ENCODE peak calls at places on chromosomes 12 and 14, in ten cellular contexts. One of them, this sample, is unnamed.

GRCh38 chr12:77510985-77511384 is 319.7 kb upstream of the NAV3 start:
- DNase-seq in CD4-positive, CD25-positive, alpha-beta regulatory T cell: no peak
- DNase-seq in activated CD8-positive, alpha-beta memory T cell treated with anti-CD3 and anti-CD28 coated beads for 4 hours: no peak
- DNase-seq in activated T-helper 1 cell treated with Interleukin-2 at 50 U/mL for 16 hours: no peak
- DNase-seq in natural killer cell treated with Interleukin-12 subunit alpha and Interleukin-12 subunit beta and Interleukin-15 and Interleukin-18, amount 100 ng/mL, for 72 hours: no peak
- DNase-seq in GM12892: no peak
- DNase-seq in keratinocyte: no peak
- DNase-seq in CD8-positive, alpha-beta memory T cell: no peak
- DNase-seq in effector memory CD8-positive, alpha-beta T cell: no peak
- DNase-seq in stimulated activated CD4-positive, alpha-beta T cell treated with anti-CD3 and anti-CD28 coated beads, Interleukin-1b, Interleukin-23, amount 100 ng/mL, for 1 hour: no peak
- DNase-seq in this sample: no peak

GRCh38 chr14:82192387-82192786 is 658.7 kb upstream of the SEL1L start:
- DNase-seq in activated T-helper 1 cell treated with Interleukin-2 at 50 U/mL for 16 hours: no peak
- DNase-seq in CD4-positive, CD25-positive, alpha-beta regulatory T cell: no peak
- DNase-seq in GM12892: no peak
- DNase-seq in keratinocyte: no peak
- DNase-seq in stimulated activated CD4-positive, alpha-beta T cell treated with anti-CD3 and anti-CD28 coated beads, Interleukin-1b, Interleukin-23, amount 100 ng/mL, for 1 hour: no peak
- DNase-seq in effector memory CD8-positive, alpha-beta T cell: no peak
- DNase-seq in CD8-positive, alpha-beta memory T cell: no peak
- DNase-seq in activated CD8-positive, alpha-beta memory T cell treated with anti-CD3 and anti-CD28 coated beads for 4 hours: no peak
- DNase-seq in natural killer cell treated with Interleukin-12 subunit alpha and Interleukin-12 subunit beta and Interleukin-15 and Interleukin-18, amount 100 ng/mL, for 72 hours: no peak
- DNase-seq in this sample: no peak

GRCh38 chr12:52423661-52424503 is 10.3 kb downstream of the KRT75 start:
- DNase-seq in GM12892: no peak
- DNase-seq in natural killer cell treated with Interleukin-12 subunit alpha and Interleukin-12 subunit beta and Interleukin-15 and Interleukin-18, amount 100 ng/mL, for 72 hours: no peak
- DNase-seq in activated T-helper 1 cell treated with Interleukin-2 at 50 U/mL for 16 hours: no peak
- DNase-seq in effector memory CD8-positive, alpha-beta T cell: no peak
- DNase-seq in activated CD8-positive, alpha-beta memory T cell treated with anti-CD3 and anti-CD28 coated beads for 4 hours: no peak
- DNase-seq in CD4-positive, CD25-positive, alpha-beta regulatory T cell: no peak
- DNase-seq in stimulated activated CD4-positive, alpha-beta T cell treated with anti-CD3 and anti-CD28 coated beads, Interleukin-1b, Interleukin-23, amount 100 ng/mL, for 1 hour: no peak
- DNase-seq in CD8-positive, alpha-beta memory T cell: no peak
- DNase-seq in keratinocyte: no peak
- DNase-seq in this sample: no peak

GRCh38 chr14:101222362-101223090 is 319.0 kb upstream of the RTL1 start:
- DNase-seq in GM12892: no peak
- DNase-seq in activated T-helper 1 cell treated with Interleukin-2 at 50 U/mL for 16 hours: no peak
- DNase-seq in natural killer cell treated with Interleukin-12 subunit alpha and Interleukin-12 subunit beta and Interleukin-15 and Interleukin-18, amount 100 ng/mL, for 72 hours: peak
- DNase-seq in activated CD8-positive, alpha-beta memory T cell treated with anti-CD3 and anti-CD28 coated beads for 4 hours: no peak
- DNase-seq in keratinocyte: no peak
- DNase-seq in effector memory CD8-positive, alpha-beta T cell: no peak
- DNase-seq in CD4-positive, CD25-positive, alpha-beta regulatory T cell: no peak
- DNase-seq in CD8-positive, alpha-beta memory T cell: no peak
- DNase-seq in stimulated activated CD4-positive, alpha-beta T cell treated with anti-CD3 and anti-CD28 coated beads, Interleukin-1b, Interleukin-23, amount 100 ng/mL, for 1 hour: no peak
- DNase-seq in this sample: no peak

GRCh38 chr12:22307811-22308210 is 26.7 kb downstream of the ST8SIA1 start:
- DNase-seq in activated CD8-positive, alpha-beta memory T cell treated with anti-CD3 and anti-CD28 coated beads for 4 hours: no peak
- DNase-seq in GM12892: no peak
- DNase-seq in stimulated activated CD4-positive, alpha-beta T cell treated with anti-CD3 and anti-CD28 coated beads, Interleukin-1b, Interleukin-23, amount 100 ng/mL, for 1 hour: no peak
- DNase-seq in keratinocyte: no peak
- DNase-seq in activated T-helper 1 cell treated with Interleukin-2 at 50 U/mL for 16 hours: no peak
- DNase-seq in natural killer cell treated with Interleukin-12 subunit alpha and Interleukin-12 subunit beta and Interleukin-15 and Interleukin-18, amount 100 ng/mL, for 72 hours: no peak
- DNase-seq in CD8-positive, alpha-beta memory T cell: no peak
- DNase-seq in effector memory CD8-positive, alpha-beta T cell: no peak
- DNase-seq in CD4-positive, CD25-positive, alpha-beta regulatory T cell: no peak
- DNase-seq in this sample: no peak

GRCh38 chr12:129379076-129379804 is 524.6 kb downstream of the TMEM132D start:
- DNase-seq in stimulated activated CD4-positive, alpha-beta T cell treated with anti-CD3 and anti-CD28 coated beads, Interleukin-1b, Interleukin-23, amount 100 ng/mL, for 1 hour: no peak
- DNase-seq in CD8-positive, alpha-beta memory T cell: no peak
- DNase-seq in effector memory CD8-positive, alpha-beta T cell: no peak
- DNase-seq in keratinocyte: no peak
- DNase-seq in activated T-helper 1 cell treated with Interleukin-2 at 50 U/mL for 16 hours: no peak
- DNase-seq in natural killer cell treated with Interleukin-12 subunit alpha and Interleukin-12 subunit beta and Interleukin-15 and Interleukin-18, amount 100 ng/mL, for 72 hours: no peak
- DNase-seq in CD4-positive, CD25-positive, alpha-beta regulatory T cell: no peak
- DNase-seq in GM12892: no peak
- DNase-seq in activated CD8-positive, alpha-beta memory T cell treated with anti-CD3 and anti-CD28 coated beads for 4 hours: no peak
- DNase-seq in this sample: no peak

GRCh38 chr14:53432378-53432802 is 279.3 kb upstream of the DDHD1 start:
- DNase-seq in activated T-helper 1 cell treated with Interleukin-2 at 50 U/mL for 16 hours: no peak
- DNase-seq in stimulated activated CD4-positive, alpha-beta T cell treated with anti-CD3 and anti-CD28 coated beads, Interleukin-1b, Interleukin-23, amount 100 ng/mL, for 1 hour: no peak
- DNase-seq in CD4-positive, CD25-positive, alpha-beta regulatory T cell: no peak
- DNase-seq in GM12892: peak
- DNase-seq in natural killer cell treated with Interleukin-12 subunit alpha and Interleukin-12 subunit beta and Interleukin-15 and Interleukin-18, amount 100 ng/mL, for 72 hours: no peak
- DNase-seq in effector memory CD8-positive, alpha-beta T cell: no peak
- DNase-seq in CD8-positive, alpha-beta memory T cell: no peak
- DNase-seq in activated CD8-positive, alpha-beta memory T cell treated with anti-CD3 and anti-CD28 coated beads for 4 hours: no peak
- DNase-seq in keratinocyte: no peak
- DNase-seq in this sample: peak

GRCh38 chr12:89384050-89384749 is 31.9 kb upstream of the DUSP6 start:
- DNase-seq in keratinocyte: no peak
- DNase-seq in effector memory CD8-positive, alpha-beta T cell: no peak
- DNase-seq in stimulated activated CD4-positive, alpha-beta T cell treated with anti-CD3 and anti-CD28 coated beads, Interleukin-1b, Interleukin-23, amount 100 ng/mL, for 1 hour: no peak
- DNase-seq in activated CD8-positive, alpha-beta memory T cell treated with anti-CD3 and anti-CD28 coated beads for 4 hours: no peak
- DNase-seq in natural killer cell treated with Interleukin-12 subunit alpha and Interleukin-12 subunit beta and Interleukin-15 and Interleukin-18, amount 100 ng/mL, for 72 hours: no peak
- DNase-seq in activated T-helper 1 cell treated with Interleukin-2 at 50 U/mL for 16 hours: no peak
- DNase-seq in CD8-positive, alpha-beta memory T cell: no peak
- DNase-seq in GM12892: no peak
- DNase-seq in CD4-positive, CD25-positive, alpha-beta regulatory T cell: no peak
- DNase-seq in this sample: no peak

GRCh38 chr12:27866382-27867101 is 86.5 kb upstream of the MANSC4 start:
- DNase-seq in keratinocyte: no peak
- DNase-seq in natural killer cell treated with Interleukin-12 subunit alpha and Interleukin-12 subunit beta and Interleukin-15 and Interleukin-18, amount 100 ng/mL, for 72 hours: no peak
- DNase-seq in effector memory CD8-positive, alpha-beta T cell: no peak
- DNase-seq in activated CD8-positive, alpha-beta memory T cell treated with anti-CD3 and anti-CD28 coated beads for 4 hours: no peak
- DNase-seq in CD8-positive, alpha-beta memory T cell: no peak
- DNase-seq in GM12892: no peak
- DNase-seq in activated T-helper 1 cell treated with Interleukin-2 at 50 U/mL for 16 hours: no peak
- DNase-seq in CD4-positive, CD25-positive, alpha-beta regulatory T cell: no peak
- DNase-seq in stimulated activated CD4-positive, alpha-beta T cell treated with anti-CD3 and anti-CD28 coated beads, Interleukin-1b, Interleukin-23, amount 100 ng/mL, for 1 hour: no peak
- DNase-seq in this sample: no peak

GRCh38 chr14:92160619-92161018 is 38.9 kb downstream of the CPSF2 start:
- DNase-seq in activated CD8-positive, alpha-beta memory T cell treated with anti-CD3 and anti-CD28 coated beads for 4 hours: no peak
- DNase-seq in keratinocyte: no peak
- DNase-seq in stimulated activated CD4-positive, alpha-beta T cell treated with anti-CD3 and anti-CD28 coated beads, Interleukin-1b, Interleukin-23, amount 100 ng/mL, for 1 hour: no peak
- DNase-seq in natural killer cell treated with Interleukin-12 subunit alpha and Interleukin-12 subunit beta and Interleukin-15 and Interleukin-18, amount 100 ng/mL, for 72 hours: no peak
- DNase-seq in activated T-helper 1 cell treated with Interleukin-2 at 50 U/mL for 16 hours: no peak
- DNase-seq in GM12892: no peak
- DNase-seq in effector memory CD8-positive, alpha-beta T cell: no peak
- DNase-seq in CD8-positive, alpha-beta memory T cell: no peak
- DNase-seq in CD4-positive, CD25-positive, alpha-beta regulatory T cell: no peak
- DNase-seq in this sample: no peak

GRCh38 chr14:96121660-96122395 is 82.7 kb downstream of the C14orf132 start:
- DNase-seq in keratinocyte: no peak
- DNase-seq in activated T-helper 1 cell treated with Interleukin-2 at 50 U/mL for 16 hours: no peak
- DNase-seq in stimulated activated CD4-positive, alpha-beta T cell treated with anti-CD3 and anti-CD28 coated beads, Interleukin-1b, Interleukin-23, amount 100 ng/mL, for 1 hour: no peak
- DNase-seq in effector memory CD8-positive, alpha-beta T cell: no peak
- DNase-seq in CD4-positive, CD25-positive, alpha-beta regulatory T cell: no peak
- DNase-seq in natural killer cell treated with Interleukin-12 subunit alpha and Interleukin-12 subunit beta and Interleukin-15 and Interleukin-18, amount 100 ng/mL, for 72 hours: no peak
- DNase-seq in GM12892: no peak
- DNase-seq in activated CD8-positive, alpha-beta memory T cell treated with anti-CD3 and anti-CD28 coated beads for 4 hours: no peak
- DNase-seq in CD8-positive, alpha-beta memory T cell: no peak
- DNase-seq in this sample: no peak

GRCh38 chr14:94795372-94795771 is 25.5 kb upstream of the GSC start:
- DNase-seq in activated T-helper 1 cell treated with Interleukin-2 at 50 U/mL for 16 hours: no peak
- DNase-seq in keratinocyte: no peak
- DNase-seq in effector memory CD8-positive, alpha-beta T cell: no peak
- DNase-seq in CD4-positive, CD25-positive, alpha-beta regulatory T cell: no peak
- DNase-seq in natural killer cell treated with Interleukin-12 subunit alpha and Interleukin-12 subunit beta and Interleukin-15 and Interleukin-18, amount 100 ng/mL, for 72 hours: no peak
- DNase-seq in activated CD8-positive, alpha-beta memory T cell treated with anti-CD3 and anti-CD28 coated beads for 4 hours: no peak
- DNase-seq in stimulated activated CD4-positive, alpha-beta T cell treated with anti-CD3 and anti-CD28 coated beads, Interleukin-1b, Interleukin-23, amount 100 ng/mL, for 1 hour: no peak
- DNase-seq in CD8-positive, alpha-beta memory T cell: no peak
- DNase-seq in GM12892: no peak
- DNase-seq in this sample: no peak

GRCh38 chr14:79332504-79333197 is 878.7 kb downstream of the DIO2 start:
- DNase-seq in natural killer cell treated with Interleukin-12 subunit alpha and Interleukin-12 subunit beta and Interleukin-15 and Interleukin-18, amount 100 ng/mL, for 72 hours: no peak
- DNase-seq in CD8-positive, alpha-beta memory T cell: no peak
- DNase-seq in GM12892: no peak
- DNase-seq in activated CD8-positive, alpha-beta memory T cell treated with anti-CD3 and anti-CD28 coated beads for 4 hours: no peak
- DNase-seq in activated T-helper 1 cell treated with Interleukin-2 at 50 U/mL for 16 hours: no peak
- DNase-seq in CD4-positive, CD25-positive, alpha-beta regulatory T cell: no peak
- DNase-seq in keratinocyte: no peak
- DNase-seq in stimulated activated CD4-positive, alpha-beta T cell treated with anti-CD3 and anti-CD28 coated beads, Interleukin-1b, Interleukin-23, amount 100 ng/mL, for 1 hour: no peak
- DNase-seq in effector memory CD8-positive, alpha-beta T cell: no peak
- DNase-seq in this sample: no peak

GRCh38 chr12:94282675-94283074 is 134.3 kb downstream of the PLXNC1 start:
- DNase-seq in CD8-positive, alpha-beta memory T cell: peak
- DNase-seq in effector memory CD8-positive, alpha-beta T cell: peak
- DNase-seq in natural killer cell treated with Interleukin-12 subunit alpha and Interleukin-12 subunit beta and Interleukin-15 and Interleukin-18, amount 100 ng/mL, for 72 hours: no peak
- DNase-seq in activated CD8-positive, alpha-beta memory T cell treated with anti-CD3 and anti-CD28 coated beads for 4 hours: peak
- DNase-seq in activated T-helper 1 cell treated with Interleukin-2 at 50 U/mL for 16 hours: peak
- DNase-seq in GM12892: no peak
- DNase-seq in CD4-positive, CD25-positive, alpha-beta regulatory T cell: peak
- DNase-seq in stimulated activated CD4-positive, alpha-beta T cell treated with anti-CD3 and anti-CD28 coated beads, Interleukin-1b, Interleukin-23, amount 100 ng/mL, for 1 hour: no peak
- DNase-seq in keratinocyte: no peak
- DNase-seq in this sample: peak

GRCh38 chr12:1318327-1319031 is 275.9 kb downstream of the FBXL14 start:
- DNase-seq in CD8-positive, alpha-beta memory T cell: no peak
- DNase-seq in GM12892: no peak
- DNase-seq in CD4-positive, CD25-positive, alpha-beta regulatory T cell: no peak
- DNase-seq in keratinocyte: no peak
- DNase-seq in activated CD8-positive, alpha-beta memory T cell treated with anti-CD3 and anti-CD28 coated beads for 4 hours: no peak
- DNase-seq in stimulated activated CD4-positive, alpha-beta T cell treated with anti-CD3 and anti-CD28 coated beads, Interleukin-1b, Interleukin-23, amount 100 ng/mL, for 1 hour: no peak
- DNase-seq in natural killer cell treated with Interleukin-12 subunit alpha and Interleukin-12 subunit beta and Interleukin-15 and Interleukin-18, amount 100 ng/mL, for 72 hours: no peak
- DNase-seq in activated T-helper 1 cell treated with Interleukin-2 at 50 U/mL for 16 hours: no peak
- DNase-seq in effector memory CD8-positive, alpha-beta T cell: no peak
- DNase-seq in this sample: no peak

GRCh38 chr12:92068441-92068840 is 77.2 kb downstream of the BTG1 start:
- DNase-seq in natural killer cell treated with Interleukin-12 subunit alpha and Interleukin-12 subunit beta and Interleukin-15 and Interleukin-18, amount 100 ng/mL, for 72 hours: no peak
- DNase-seq in activated CD8-positive, alpha-beta memory T cell treated with anti-CD3 and anti-CD28 coated beads for 4 hours: no peak
- DNase-seq in stimulated activated CD4-positive, alpha-beta T cell treated with anti-CD3 and anti-CD28 coated beads, Interleukin-1b, Interleukin-23, amount 100 ng/mL, for 1 hour: no peak
- DNase-seq in GM12892: no peak
- DNase-seq in activated T-helper 1 cell treated with Interleukin-2 at 50 U/mL for 16 hours: no peak
- DNase-seq in keratinocyte: no peak
- DNase-seq in CD8-positive, alpha-beta memory T cell: no peak
- DNase-seq in effector memory CD8-positive, alpha-beta T cell: no peak
- DNase-seq in CD4-positive, CD25-positive, alpha-beta regulatory T cell: no peak
- DNase-seq in this sample: no peak

GRCh38 chr14:75229576-75229922 is 49.1 kb upstream of the FOS start:
- DNase-seq in stimulated activated CD4-positive, alpha-beta T cell treated with anti-CD3 and anti-CD28 coated beads, Interleukin-1b, Interleukin-23, amount 100 ng/mL, for 1 hour: no peak
- DNase-seq in GM12892: no peak
- DNase-seq in effector memory CD8-positive, alpha-beta T cell: no peak
- DNase-seq in CD4-positive, CD25-positive, alpha-beta regulatory T cell: no peak
- DNase-seq in CD8-positive, alpha-beta memory T cell: no peak
- DNase-seq in keratinocyte: no peak
- DNase-seq in activated T-helper 1 cell treated with Interleukin-2 at 50 U/mL for 16 hours: no peak
- DNase-seq in activated CD8-positive, alpha-beta memory T cell treated with anti-CD3 and anti-CD28 coated beads for 4 hours: no peak
- DNase-seq in natural killer cell treated with Interleukin-12 subunit alpha and Interleukin-12 subunit beta and Interleukin-15 and Interleukin-18, amount 100 ng/mL, for 72 hours: no peak
- DNase-seq in this sample: no peak

GRCh38 chr12:80709811-80710726 is 2.6 kb downstream of the MYF6 start:
- DNase-seq in stimulated activated CD4-positive, alpha-beta T cell treated with anti-CD3 and anti-CD28 coated beads, Interleukin-1b, Interleukin-23, amount 100 ng/mL, for 1 hour: no peak
- DNase-seq in effector memory CD8-positive, alpha-beta T cell: no peak
- DNase-seq in GM12892: no peak
- DNase-seq in CD8-positive, alpha-beta memory T cell: no peak
- DNase-seq in activated CD8-positive, alpha-beta memory T cell treated with anti-CD3 and anti-CD28 coated beads for 4 hours: no peak
- DNase-seq in keratinocyte: no peak
- DNase-seq in natural killer cell treated with Interleukin-12 subunit alpha and Interleukin-12 subunit beta and Interleukin-15 and Interleukin-18, amount 100 ng/mL, for 72 hours: no peak
- DNase-seq in activated T-helper 1 cell treated with Interleukin-2 at 50 U/mL for 16 hours: no peak
- DNase-seq in CD4-positive, CD25-positive, alpha-beta regulatory T cell: no peak
- DNase-seq in this sample: peak